ENCODE peak calls at places on chromosomes 5 and 9, in seven cellular contexts. One of them, this sample, is unnamed.
A peak's percentile ranks its signal among the peaks of the same experiment; 100 is the strongest.

GRCh38 chr9:112377087-112377486 is 2.8 kb upstream of the HSDL2 start:
- DNase-seq in neuronal stem cell: no peak
- DNase-seq in mesendoderm: no peak
- DNase-seq in H1: no peak
- DNase-seq in IMR-90: no peak
- DNase-seq in trophoblast cell: no peak
- DNase-seq in H9: no peak
- DNase-seq in this sample: no peak

GRCh38 chr5:163789870-163790269 is 284.5 kb downstream of the MAT2B start:
- DNase-seq in neuronal stem cell: no peak
- DNase-seq in mesendoderm: no peak
- DNase-seq in H1: no peak
- DNase-seq in IMR-90: peak; percentile 66
- DNase-seq in trophoblast cell: no peak
- DNase-seq in H9: no peak
- DNase-seq in this sample: no peak

GRCh38 chr5:128197911-128198522 is 114.5 kb downstream of the SLC12A2 start:
- DNase-seq in neuronal stem cell: no peak
- DNase-seq in mesendoderm: no peak
- DNase-seq in H1: no peak
- DNase-seq in IMR-90: no peak
- DNase-seq in trophoblast cell: no peak
- DNase-seq in H9: no peak
- DNase-seq in this sample: no peak

GRCh38 chr5:54013556-54014157 is 296.7 kb downstream of the ARL15 start:
- DNase-seq in neuronal stem cell: no peak
- DNase-seq in mesendoderm: peak; percentile 47
- DNase-seq in H1: no peak
- DNase-seq in IMR-90: peak; percentile 90
- DNase-seq in trophoblast cell: peak; percentile 6
- DNase-seq in H9: no peak
- DNase-seq in this sample: peak; percentile 82

GRCh38 chr5:140978260-140978659 is 12.0 kb downstream of the PCDHAC2 start:
- DNase-seq in neuronal stem cell: no peak
- DNase-seq in mesendoderm: no peak
- DNase-seq in H1: no peak
- DNase-seq in IMR-90: no peak
- DNase-seq in trophoblast cell: no peak
- DNase-seq in H9: no peak
- DNase-seq in this sample: peak; percentile 55

GRCh38 chr5:6476313-6476661 is 27.6 kb downstream of the UBE2QL1 start:
- DNase-seq in neuronal stem cell: no peak
- DNase-seq in mesendoderm: no peak
- DNase-seq in H1: no peak
- DNase-seq in IMR-90: no peak
- DNase-seq in trophoblast cell: no peak
- DNase-seq in H9: no peak
- DNase-seq in this sample: no peak

GRCh38 chr9:137972355-137972987 is 94.9 kb downstream of the CACNA1B start:
- DNase-seq in neuronal stem cell: no peak
- DNase-seq in mesendoderm: no peak
- DNase-seq in H1: peak; percentile 38
- DNase-seq in IMR-90: no peak
- DNase-seq in trophoblast cell: no peak
- DNase-seq in H9: no peak
- DNase-seq in this sample: no peak

GRCh38 chr5:149410721-149411432 is 31.8 kb upstream of the IL17B start:
- DNase-seq in neuronal stem cell: no peak
- DNase-seq in mesendoderm: peak; percentile 42
- DNase-seq in H1: no peak
- DNase-seq in IMR-90: peak; percentile 16
- DNase-seq in trophoblast cell: no peak
- DNase-seq in H9: no peak
- DNase-seq in this sample: no peak

GRCh38 chr9:38035873-38036272 is 33.2 kb downstream of the SHB start:
- DNase-seq in neuronal stem cell: no peak
- DNase-seq in mesendoderm: no peak
- DNase-seq in H1: no peak
- DNase-seq in IMR-90: peak; percentile 90
- DNase-seq in trophoblast cell: no peak
- DNase-seq in H9: no peak
- DNase-seq in this sample: peak; percentile 91

GRCh38 chr9:33445941-33446506 is 1.4 kb downstream of the AQP3 start:
- DNase-seq in neuronal stem cell: no peak
- DNase-seq in mesendoderm: no peak
- DNase-seq in H1: no peak
- DNase-seq in IMR-90: no peak
- DNase-seq in trophoblast cell: no peak
- DNase-seq in H9: no peak
- DNase-seq in this sample: no peak

DNA sequence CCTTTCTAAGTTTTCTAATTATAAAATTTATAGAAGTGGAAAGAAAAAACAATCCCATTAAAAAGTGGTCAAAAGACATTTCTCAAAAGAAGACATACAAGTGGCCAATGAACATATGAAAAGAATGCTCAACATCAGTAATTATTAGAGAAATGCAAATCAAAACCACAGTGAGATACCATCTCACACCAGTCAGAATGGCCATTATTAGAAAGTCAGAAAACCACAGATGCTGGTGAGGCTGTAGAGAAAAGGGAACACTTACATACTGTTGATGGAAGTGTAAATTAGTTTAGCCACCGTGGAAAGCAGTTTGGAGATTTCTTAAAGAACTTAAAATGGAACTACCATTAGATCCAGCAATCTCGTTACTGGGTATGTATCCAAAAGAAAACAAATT is 23.7 kb upstream of the PLPP1 start:
- DNase-seq in neuronal stem cell: no peak
- DNase-seq in mesendoderm: no peak
- DNase-seq in H1: no peak
- DNase-seq in IMR-90: no peak
- DNase-seq in trophoblast cell: no peak
- DNase-seq in H9: no peak
- DNase-seq in this sample: no peak
- H3K4me2 ChIP-seq in neuronal stem cell: no peak overlapping the region
- H3K4me2 ChIP-seq in mesendoderm: no peak overlapping the region
- H3K4me2 ChIP-seq in H1: no peak overlapping the region
- H3K4me2 ChIP-seq in IMR-90: no peak overlapping the region
- H3K4me2 ChIP-seq in trophoblast cell: no peak overlapping the region
- H3K4me2 ChIP-seq in H9: no peak overlapping the region
- H3K4me2 ChIP-seq in this sample: no peak overlapping the region

DNA sequence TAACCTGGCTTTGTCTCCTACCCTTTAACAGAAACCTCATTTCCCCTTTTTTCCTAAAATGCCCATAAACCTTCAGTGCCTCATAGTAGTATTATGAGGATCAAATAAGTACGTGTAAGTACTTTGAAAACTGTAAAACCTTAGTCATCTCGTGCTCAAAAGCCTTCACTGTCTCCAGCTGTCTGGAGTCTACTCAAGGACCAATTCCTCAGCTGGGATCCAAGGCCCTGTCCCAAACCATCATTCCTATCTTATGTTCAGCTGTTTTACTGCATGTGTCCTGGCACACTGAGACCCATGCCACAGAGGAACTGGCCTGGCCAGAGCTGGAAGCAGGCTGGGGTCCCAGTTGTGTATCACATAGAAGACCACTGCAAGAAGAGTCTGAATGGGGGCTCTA is 15.9 kb downstream of the ADAMTSL1 start:
- DNase-seq in neuronal stem cell: no peak
- DNase-seq in mesendoderm: no peak
- DNase-seq in H1: no peak
- DNase-seq in IMR-90: peak; percentile 75
- DNase-seq in trophoblast cell: no peak
- DNase-seq in H9: no peak
- DNase-seq in this sample: peak; percentile 22
- H2AK5ac ChIP-seq in neuronal stem cell: no peak overlapping the region
- H2AK5ac ChIP-seq in mesendoderm: no peak overlapping the region
- H2AK5ac ChIP-seq in H1: no peak overlapping the region
- H2AK5ac ChIP-seq in IMR-90: peak overlapping the region; percentile 100
- H2AK5ac ChIP-seq in trophoblast cell: no peak overlapping the region
- H2AK5ac ChIP-seq in H9: no peak overlapping the region
- H2AK5ac ChIP-seq in this sample: peak overlapping the region; percentile 18

DNA sequence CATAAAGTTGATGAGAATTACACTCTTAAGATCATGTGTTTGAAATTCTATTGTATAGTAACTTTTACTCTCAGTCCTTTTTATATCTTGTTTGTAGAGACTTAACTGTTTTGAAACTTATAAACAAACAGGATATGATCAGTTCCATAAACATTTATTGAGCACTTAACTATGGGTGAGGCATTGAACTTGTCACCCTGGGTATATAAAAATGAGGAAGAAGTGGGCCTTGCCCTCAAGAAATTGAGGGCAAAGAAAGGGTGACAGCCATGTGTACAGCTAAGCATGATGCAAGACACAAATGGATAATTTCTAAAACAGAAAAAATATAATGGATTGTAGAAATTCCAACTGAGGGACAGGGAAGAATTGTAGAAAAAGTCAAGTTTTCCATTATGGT is 15.7 kb downstream of the UNC13B start:
- DNase-seq in neuronal stem cell: no peak
- DNase-seq in mesendoderm: no peak
- DNase-seq in H1: no peak
- DNase-seq in IMR-90: no peak
- DNase-seq in trophoblast cell: no peak
- DNase-seq in H9: no peak
- DNase-seq in this sample: no peak
- H2BK120ac ChIP-seq in neuronal stem cell: no peak overlapping the region
- H2BK120ac ChIP-seq in mesendoderm: no peak overlapping the region
- H2BK120ac ChIP-seq in H1: no peak overlapping the region
- H2BK120ac ChIP-seq in IMR-90: no peak overlapping the region
- H2BK120ac ChIP-seq in trophoblast cell: no peak overlapping the region
- H2BK120ac ChIP-seq in H9: no peak overlapping the region
- H2BK120ac ChIP-seq in this sample: no peak overlapping the region

GRCh38 chr5:92641031-92641962 is 939.7 kb downstream of the NR2F1-AS1 start:
- DNase-seq in neuronal stem cell: no peak
- DNase-seq in mesendoderm: no peak
- DNase-seq in H1: no peak
- DNase-seq in IMR-90: peak; percentile 66
- DNase-seq in trophoblast cell: no peak
- DNase-seq in H9: no peak
- DNase-seq in this sample: peak; percentile 79

GRCh38 chr5:92633821-92634220 is 947.2 kb downstream of the NR2F1-AS1 start:
- DNase-seq in neuronal stem cell: no peak
- DNase-seq in mesendoderm: no peak
- DNase-seq in H1: no peak
- DNase-seq in IMR-90: peak; percentile 71
- DNase-seq in trophoblast cell: no peak
- DNase-seq in H9: no peak
- DNase-seq in this sample: peak; percentile 47

GRCh38 chr5:92634883-92635282 is 946.1 kb downstream of the NR2F1-AS1 start:
- DNase-seq in neuronal stem cell: no peak
- DNase-seq in mesendoderm: no peak
- DNase-seq in H1: no peak
- DNase-seq in IMR-90: no peak
- DNase-seq in trophoblast cell: no peak
- DNase-seq in H9: no peak
- DNase-seq in this sample: no peak

GRCh38 chr5:92637960-92638359 is 943.1 kb downstream of the NR2F1-AS1 start:
- DNase-seq in neuronal stem cell: no peak
- DNase-seq in mesendoderm: no peak
- DNase-seq in H1: no peak
- DNase-seq in IMR-90: no peak
- DNase-seq in trophoblast cell: no peak
- DNase-seq in H9: no peak
- DNase-seq in this sample: no peak

DNA sequence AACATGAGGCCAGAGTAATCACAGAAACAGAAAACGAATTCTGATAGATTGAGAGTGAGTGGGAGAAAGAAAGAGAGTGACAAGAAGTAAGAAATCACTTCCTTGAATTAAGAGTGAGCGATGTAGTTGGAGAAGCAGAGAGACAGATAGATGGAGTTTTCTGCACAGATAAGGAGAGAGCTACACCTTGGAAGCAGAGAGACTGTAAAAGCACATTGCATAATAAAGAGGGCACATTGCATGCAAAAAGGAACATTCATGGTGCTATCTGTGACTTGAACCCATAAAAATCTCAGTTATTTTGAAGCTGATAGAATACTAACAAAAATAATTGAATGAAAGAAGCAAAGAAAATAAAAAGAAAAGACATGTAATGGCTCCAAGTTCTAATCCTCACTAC is 943.8 kb downstream of the NR2F1-AS1 start:
- DNase-seq in neuronal stem cell: no peak
- DNase-seq in mesendoderm: no peak
- DNase-seq in H1: no peak
- DNase-seq in IMR-90: no peak
- DNase-seq in trophoblast cell: no peak
- DNase-seq in H9: no peak
- DNase-seq in this sample: no peak
- H3K4me2 ChIP-seq in neuronal stem cell: no peak overlapping the region
- H3K4me2 ChIP-seq in mesendoderm: no peak overlapping the region
- H3K4me2 ChIP-seq in H1: no peak overlapping the region
- H3K4me2 ChIP-seq in IMR-90: no peak overlapping the region
- H3K4me2 ChIP-seq in trophoblast cell: no peak overlapping the region
- H3K4me2 ChIP-seq in H9: no peak overlapping the region
- H3K4me2 ChIP-seq in this sample: no peak overlapping the region

GRCh38 chr9:81499571-81499970 is 189.8 kb downstream of the TLE1 start:
- DNase-seq in neuronal stem cell: no peak
- DNase-seq in mesendoderm: no peak
- DNase-seq in H1: no peak
- DNase-seq in IMR-90: no peak
- DNase-seq in trophoblast cell: no peak
- DNase-seq in H9: no peak
- DNase-seq in this sample: no peak
- H2AK5ac ChIP-seq in neuronal stem cell: no peak overlapping the region
- H2AK5ac ChIP-seq in mesendoderm: no peak overlapping the region
- H2AK5ac ChIP-seq in H1: no peak overlapping the region
- H2AK5ac ChIP-seq in IMR-90: peak overlapping the region; percentile 70
- H2AK5ac ChIP-seq in trophoblast cell: no peak overlapping the region
- H2AK5ac ChIP-seq in H9: no peak overlapping the region
- H2AK5ac ChIP-seq in this sample: no peak overlapping the region

GRCh38 chr5:59418766-59419165 is 474.8 kb downstream of the PDE4D start:
- DNase-seq in neuronal stem cell: no peak
- DNase-seq in mesendoderm: peak; percentile 41
- DNase-seq in H1: no peak
- DNase-seq in IMR-90: no peak
- DNase-seq in trophoblast cell: no peak
- DNase-seq in H9: no peak
- DNase-seq in this sample: no peak
- H2BK120ac ChIP-seq in neuronal stem cell: no peak overlapping the region
- H2BK120ac ChIP-seq in mesendoderm: no peak overlapping the region
- H2BK120ac ChIP-seq in H1: no peak overlapping the region
- H2BK120ac ChIP-seq in IMR-90: no peak overlapping the region
- H2BK120ac ChIP-seq in trophoblast cell: no peak overlapping the region
- H2BK120ac ChIP-seq in H9: no peak overlapping the region
- H2BK120ac ChIP-seq in this sample: no peak overlapping the region

DNA sequence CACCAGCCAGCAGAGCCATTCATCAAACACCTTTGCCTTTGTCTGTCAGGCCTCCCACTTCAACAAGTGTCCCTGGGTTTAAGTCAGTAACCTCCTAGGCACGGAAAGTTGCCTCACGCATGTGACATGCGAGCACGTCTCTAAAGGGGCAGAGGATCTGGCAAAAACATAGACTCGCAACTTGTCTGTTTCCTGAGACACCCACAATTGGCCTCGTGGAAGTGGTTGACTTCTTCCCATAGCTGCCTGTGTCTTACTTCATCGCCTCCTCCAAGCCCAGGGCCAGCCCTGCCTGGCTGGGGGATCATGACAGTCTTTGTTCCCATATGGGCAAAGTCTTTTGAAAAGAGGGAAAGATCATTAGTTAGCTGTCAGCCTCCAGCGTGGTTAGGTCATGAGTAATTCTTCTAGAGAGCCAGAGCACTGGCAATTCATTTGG is 35.5 kb upstream of the GLRX start:
- DNase-seq in neuronal stem cell: no peak
- DNase-seq in mesendoderm: no peak
- DNase-seq in H1: no peak
- DNase-seq in IMR-90: peak; percentile 93
- DNase-seq in trophoblast cell: peak; percentile 74
- DNase-seq in H9: no peak
- DNase-seq in this sample: peak; percentile 97
- H3K4me2 ChIP-seq in neuronal stem cell: no peak overlapping the region
- H3K4me2 ChIP-seq in mesendoderm: no peak overlapping the region
- H3K4me2 ChIP-seq in H1: no peak overlapping the region
- H3K4me2 ChIP-seq in IMR-90: peak overlapping the region; percentile 48
- H3K4me2 ChIP-seq in trophoblast cell: peak overlapping the region; percentile 57
- H3K4me2 ChIP-seq in H9: no peak overlapping the region
- H3K4me2 ChIP-seq in this sample: no peak overlapping the region